ENCODE peak calls at places on chromosomes 3 and 15, in four cellular contexts. One of them, this sample, is unnamed.

GRCh38 chr3:143567823-143568222 is 280.4 kb downstream of the SLC9A9 start:
- DNase-seq in ascending aorta: no peak
- DNase-seq in amniotic stem cell: no peak
- DNase-seq in GM20000: no peak
- DNase-seq in this sample: no peak

GRCh38 chr15:73959012-73959581 is 32.8 kb downstream of the LOXL1 start:
- DNase-seq in ascending aorta: peak; percentile 38
- DNase-seq in GM20000: no peak
- DNase-seq in amniotic stem cell: no peak
- DNase-seq in this sample: no peak

GRCh38 chr3:162996368-162996767 is 1499.8 kb downstream of the OTOL1 start:
- DNase-seq in ascending aorta: no peak
- DNase-seq in GM20000: no peak
- DNase-seq in amniotic stem cell: no peak
- DNase-seq in this sample: no peak

GRCh38 chr3:161413127-161413854 is 42.0 kb upstream of the SPTSSB start:
- DNase-seq in ascending aorta: peak; percentile 73
- DNase-seq in GM20000: no peak
- DNase-seq in amniotic stem cell: no peak
- DNase-seq in this sample: no peak

GRCh38 chr3:27166888-27167287 is 202.3 kb downstream of the NEK10 start:
- DNase-seq in amniotic stem cell: peak; percentile 96
- DNase-seq in GM20000: no peak
- DNase-seq in ascending aorta: no peak
- DNase-seq in this sample: no peak

GRCh38 chr3:40847571-40847992 is 322.8 kb downstream of the ZNF621 start:
- DNase-seq in amniotic stem cell: no peak
- DNase-seq in ascending aorta: no peak
- DNase-seq in GM20000: no peak
- DNase-seq in this sample: no peak

GRCh38 chr3:36989000-36989399 is 3.9 kb downstream of the EPM2AIP1 start:
- DNase-seq in GM20000: no peak
- DNase-seq in ascending aorta: no peak
- DNase-seq in amniotic stem cell: no peak
- DNase-seq in this sample: no peak

GRCh38 chr3:72445827-72446405 is 402.3 kb downstream of the SHQ1 start:
- DNase-seq in GM20000: no peak
- DNase-seq in ascending aorta: no peak
- DNase-seq in amniotic stem cell: no peak
- DNase-seq in this sample: no peak

GRCh38 chr3:62167566-62168262 is 205.6 kb downstream of the FEZF2 start:
- DNase-seq in amniotic stem cell: no peak
- DNase-seq in ascending aorta: no peak
- DNase-seq in GM20000: no peak
- DNase-seq in this sample: no peak

GRCh38 chr3:157865449-157865862 is 240.8 kb downstream of the SHOX2 start:
- DNase-seq in ascending aorta: no peak
- DNase-seq in amniotic stem cell: no peak
- DNase-seq in GM20000: peak; percentile 63
- DNase-seq in this sample: peak; percentile 85

GRCh38 chr3:58260733-58261132 is 23.1 kb downstream of the ABHD6 start:
- DNase-seq in GM20000: no peak
- DNase-seq in amniotic stem cell: no peak
- DNase-seq in ascending aorta: no peak
- DNase-seq in this sample: peak; percentile 78

GRCh38 chr3:32432711-32433530 is 41.3 kb downstream of the CMTM7 start:
- DNase-seq in ascending aorta: no peak
- DNase-seq in amniotic stem cell: no peak
- DNase-seq in GM20000: peak; percentile 55
- DNase-seq in this sample: no peak